ENCODE peak calls at places on chromosomes 16 and 17, in ten cellular contexts. I is left cardiac atrium; E is M059J; R is T-helper 1 cell; T is stimulated activated CD8-positive, alpha-beta memory T cell treated with anti-CD3 and anti-CD28 coated beads, Interleukin-7, amount 100 ng/mL, for 48 hours; C is A172; K is activated CD8-positive, alpha-beta T cell treated with anti-CD3 and anti-CD28 coated beads, Interleukin-2, amount 10 ng/mL, durations not matched to agents 7 days and 5 days; Z is Ammon's horn; W is NCI-H446 treated with DMSO at 0.1 percent for 48 hours; U is testis. X is an unnamed sample.

GRCh38 chr16:66026211-66026610 is 340.3 kb upstream of the CDH5 start:
- DNase-seq in I (no peak), E (peak), R (no peak), T (no peak), C (no peak), K (no peak), Z (no peak), W (no peak), U (no peak), X (no peak)

GRCh38 chr16:3511286-3512180 is 10.7 kb downstream of the CLUAP1 start:
- DNase-seq in I (no peak), E (no peak), R (no peak), T (no peak), C (no peak), K (no peak), Z (no peak), W (no peak), U (no peak), X (no peak)

GRCh38 chr16:22641030-22641671 is 130.5 kb downstream of the NPIPB5 start:
- DNase-seq in I (no peak), E (peak), R (no peak), T (no peak), C (peak), K (peak), Z (no peak), W (no peak), U (no peak), X (no peak)

GRCh38 chr16:66272461-66272860 is 94.0 kb upstream of the CDH5 start:
- DNase-seq in I (no peak), E (no peak), R (no peak), T (no peak), C (no peak), K (no peak), Z (no peak), W (no peak), U (no peak), X (no peak)

GRCh38 chr17:54935487-54935886 is 33.0 kb downstream of the COX11 start:
- DNase-seq in I (no peak), E (no peak), R (no peak), T (no peak), C (no peak), K (no peak), Z (no peak), W (no peak), U (no peak), X (no peak)

GRCh38 chr16:31535737-31536136 is 8.0 kb downstream of the AHSP start:
- DNase-seq in I (no peak), E (no peak), R (no peak), T (no peak), C (no peak), K (no peak), Z (no peak), W (no peak), U (no peak), X (no peak)

GRCh38 chr17:65099941-65100315 is 37.2 kb upstream of the RGS9 start:
- DNase-seq in I (peak), E (peak), R (peak), T (peak), C (peak), K (peak), Z (no peak), W (peak), U (peak), X (peak)

GRCh38 chr16:87541004-87541881 is 48.4 kb upstream of the ZCCHC14 start:
- DNase-seq in I (peak), E (peak), R (no peak), T (no peak), C (no peak), K (no peak), Z (peak), W (no peak), U (no peak), X (no peak)

GRCh38 chr17:64565563-64565962 is 58.8 kb downstream of the CEP95 start:
- DNase-seq in I (no peak), E (peak), R (no peak), T (no peak), C (no peak), K (no peak), Z (no peak), W (no peak), U (no peak), X (no peak)

GRCh38 chr16:86080131-86080875 is 181.3 kb downstream of the IRF8 start:
- DNase-seq in I (no peak), E (no peak), R (no peak), T (no peak), C (no peak), K (no peak), Z (no peak), W (no peak), U (no peak), X (no peak)

GRCh38 chr17:74768069-74768762 is 7.9 kb downstream of the NAT9 start:
- DNase-seq in I (peak), E (peak), R (no peak), T (no peak), C (peak), K (no peak), Z (peak), W (peak), U (peak), X (no peak)

GRCh38 chr17:50110591-50111349 is 15.6 kb downstream of the PDK2 start:
- DNase-seq in I (peak), E (no peak), R (no peak), T (no peak), C (no peak), K (no peak), Z (no peak), W (no peak), U (no peak), X (no peak)

GRCh38 chr16:78269251-78269650 is 169.8 kb downstream of the WWOX start:
- DNase-seq in I (no peak), E (no peak), R (no peak), T (no peak), C (no peak), K (no peak), Z (no peak), W (no peak), U (no peak), X (no peak)

GRCh38 chr17:57874434-57875108 is 24.7 kb upstream of the MRPS23 start:
- DNase-seq in I (peak), E (peak), R (no peak), T (no peak), C (peak), K (no peak), Z (peak), W (peak), U (peak), X (no peak)

GRCh38 chr16:3986235-3986544 is 105.7 kb upstream of the CREBBP start:
- DNase-seq in I (no peak), E (no peak), R (no peak), T (no peak), C (no peak), K (no peak), Z (no peak), W (no peak), U (peak), X (no peak)

GRCh38 chr16:893360-893759 is 77.4 kb downstream of the LMF1 start:
- DNase-seq in I (no peak), E (no peak), R (no peak), T (no peak), C (no peak), K (no peak), Z (no peak), W (no peak), U (no peak), X (no peak)

GRCh38 chr17:10518271-10519037 is at the start of gene MYH1:
- DNase-seq in I (no peak), E (no peak), R (no peak), T (no peak), C (no peak), K (no peak), Z (no peak), W (no peak), U (no peak), X (no peak)

GRCh38 chr17:83056583-83057396 is 22.6 kb upstream of the METRNL start:
- DNase-seq in I (peak), E (no peak), R (no peak), T (no peak), C (peak), K (no peak), Z (no peak), W (no peak), U (no peak), X (peak)

GRCh38 chr17:17833664-17834357 is 3.0 kb downstream of the SREBF1 start:
- DNase-seq in I (no peak), E (no peak), R (no peak), T (no peak), C (no peak), K (no peak), Z (no peak), W (no peak), U (no peak), X (no peak)

GRCh38 chr17:383771-384621 is 31.4 kb upstream of the RPH3AL start:
- DNase-seq in I (no peak), E (no peak), R (no peak), T (no peak), C (no peak), K (no peak), Z (no peak), W (no peak), U (no peak), X (no peak)

GRCh38 chr17:49516190-49516589 is 21.1 kb downstream of the NGFR start:
- DNase-seq in I (no peak), E (peak), R (no peak), T (no peak), C (no peak), K (no peak), Z (no peak), W (peak), U (peak), X (no peak)

GRCh38 chr17:2262146-2262587 is 41.4 kb downstream of the SMG6 start:
- DNase-seq in I (no peak), E (peak), R (no peak), T (no peak), C (peak), K (no peak), Z (no peak), W (peak), U (no peak), X (no peak)

GRCh38 chr16:66274335-66275110 is 92.0 kb upstream of the CDH5 start:
- DNase-seq in I (no peak), E (peak), R (no peak), T (no peak), C (peak), K (no peak), Z (no peak), W (peak), U (no peak), X (no peak)

GRCh38 chr16:23949630-23950290 is 114.0 kb downstream of the PRKCB start:
- DNase-seq in I (peak), E (no peak), R (peak), T (peak), C (no peak), K (peak), Z (no peak), W (no peak), U (no peak), X (peak)

GRCh38 chr16:70342016-70342415 is 4.7 kb upstream of the DDX19A start:
- DNase-seq in I (no peak), E (no peak), R (no peak), T (no peak), C (no peak), K (no peak), Z (no peak), W (no peak), U (no peak), X (no peak)

GRCh38 chr17:68771867-68772515 is 170.8 kb upstream of the FAM20A start:
- DNase-seq in I (no peak), E (peak), R (no peak), T (no peak), C (peak), K (peak), Z (peak), W (no peak), U (peak), X (no peak)

X was measured in activated T-helper 2 cell treated with anti-CD3 and anti-CD28 coated beads, Interferon-gamma antibody, Interleukin-2, Interleukin-4, amounts not matched to agents 10 μg/mL and 5 μg/mL and 100 μg/mL, durations not matched to agents 14 hours and 24 hours and 36 hours.